ENCODE peak calls at places on chromosomes 5 and 9, in nine cellular contexts. One of them, this sample, is unnamed. For H3K9me3, the result is how much of the 10 kb centered on the place peaks cover.

GRCh38 chr5:173812811-173813550 is 75.2 kb upstream of the CPEB4 start:
- DNase-seq in A673: no peak
- DNase-seq in heart right ventricle: no peak
- DNase-seq in H9: no peak
- DNase-seq in tibial nerve: no peak
- DNase-seq in HCT116: no peak
- DNase-seq in AG04450: no peak
- DNase-seq in body of pancreas: no peak
- DNase-seq in stomach: no peak
- DNase-seq in this sample: no peak

GRCh38 chr5:9388941-9389674 is 156.8 kb downstream of the SEMA5A start:
- DNase-seq in AG04450: no peak
- DNase-seq in HCT116: no peak
- DNase-seq in stomach: no peak
- DNase-seq in body of pancreas: no peak
- DNase-seq in A673: no peak
- DNase-seq in heart right ventricle: no peak
- DNase-seq in tibial nerve: no peak
- DNase-seq in H9: no peak
- DNase-seq in this sample: no peak

GRCh38 chr9:86328153-86328552 is 26.1 kb downstream of the TUT7 start:
- DNase-seq in A673: no peak
- DNase-seq in stomach: no peak
- DNase-seq in H9: peak
- DNase-seq in tibial nerve: no peak
- DNase-seq in HCT116: no peak
- DNase-seq in AG04450: no peak
- DNase-seq in body of pancreas: no peak
- DNase-seq in heart right ventricle: no peak
- DNase-seq in this sample: no peak

GRCh38 chr5:125222597-125223240 is 476.3 kb upstream of the ZNF608 start:
- DNase-seq in AG04450: no peak
- DNase-seq in tibial nerve: no peak
- DNase-seq in H9: no peak
- DNase-seq in A673: no peak
- DNase-seq in stomach: no peak
- DNase-seq in heart right ventricle: no peak
- DNase-seq in body of pancreas: no peak
- DNase-seq in HCT116: no peak
- DNase-seq in this sample: no peak

GRCh38 chr9:134152022-134152448 is 12.3 kb downstream of the RNU6ATAC start:
- DNase-seq in H9: no peak
- DNase-seq in tibial nerve: no peak
- DNase-seq in heart right ventricle: no peak
- DNase-seq in A673: no peak
- DNase-seq in AG04450: no peak
- DNase-seq in body of pancreas: no peak
- DNase-seq in HCT116: no peak
- DNase-seq in stomach: no peak
- DNase-seq in this sample: no peak

GRCh38 chr5:16726538-16726946 is 109.7 kb upstream of the RETREG1 start:
- DNase-seq in HCT116: no peak
- DNase-seq in body of pancreas: no peak
- DNase-seq in stomach: no peak
- DNase-seq in AG04450: no peak
- DNase-seq in tibial nerve: no peak
- DNase-seq in heart right ventricle: no peak
- DNase-seq in H9: no peak
- DNase-seq in A673: peak
- DNase-seq in this sample: no peak

GRCh38 chr5:116766470-116766947 is 191.9 kb upstream of the SEMA6A start:
- DNase-seq in H9: no peak
- DNase-seq in A673: peak
- DNase-seq in AG04450: no peak
- DNase-seq in stomach: no peak
- DNase-seq in tibial nerve: no peak
- DNase-seq in body of pancreas: peak
- DNase-seq in HCT116: peak
- DNase-seq in heart right ventricle: no peak
- DNase-seq in this sample: no peak

GRCh38 chr5:171757853-171758535 is 27.6 kb upstream of the SMIM23 start:
- DNase-seq in stomach: no peak
- DNase-seq in tibial nerve: no peak
- DNase-seq in AG04450: peak
- DNase-seq in body of pancreas: no peak
- DNase-seq in A673: no peak
- DNase-seq in HCT116: peak
- DNase-seq in H9: no peak
- DNase-seq in heart right ventricle: no peak
- DNase-seq in this sample: no peak

GRCh38 chr5:34818717-34819116 is 20.2 kb upstream of the TTC23L start:
- DNase-seq in stomach: no peak
- DNase-seq in AG04450: no peak
- DNase-seq in tibial nerve: no peak
- DNase-seq in heart right ventricle: no peak
- DNase-seq in body of pancreas: no peak
- DNase-seq in A673: no peak
- DNase-seq in H9: no peak
- DNase-seq in HCT116: no peak
- DNase-seq in this sample: no peak

GRCh38 chr9:1267141-1267570 is 217.0 kb downstream of the DMRT2 start:
- DNase-seq in stomach: no peak
- DNase-seq in H9: no peak
- DNase-seq in HCT116: no peak
- DNase-seq in A673: no peak
- DNase-seq in heart right ventricle: no peak
- DNase-seq in AG04450: no peak
- DNase-seq in tibial nerve: no peak
- DNase-seq in body of pancreas: no peak
- DNase-seq in this sample: no peak

GRCh38 chr9:122256206-122256605 is 8.4 kb downstream of the RBM18 start:
- DNase-seq in heart right ventricle: no peak
- DNase-seq in HCT116: no peak
- DNase-seq in A673: no peak
- DNase-seq in AG04450: no peak
- DNase-seq in tibial nerve: no peak
- DNase-seq in stomach: no peak
- DNase-seq in body of pancreas: no peak
- DNase-seq in H9: no peak
- DNase-seq in this sample: no peak

GRCh38 chr5:177410575-177410974 is 1.2 kb upstream of the F12 start:
- DNase-seq in tibial nerve: no peak
- DNase-seq in H9: no peak
- DNase-seq in HCT116: no peak
- DNase-seq in heart right ventricle: no peak
- DNase-seq in AG04450: no peak
- DNase-seq in stomach: no peak
- DNase-seq in body of pancreas: no peak
- DNase-seq in A673: no peak
- DNase-seq in this sample: no peak

GRCh38 chr5:142013734-142014495 is 1.1 kb upstream of the GNPDA1 start:
- DNase-seq in H9: no peak
- DNase-seq in HCT116: no peak
- DNase-seq in stomach: no peak
- DNase-seq in heart right ventricle: peak
- DNase-seq in AG04450: no peak
- DNase-seq in A673: no peak
- DNase-seq in body of pancreas: peak
- DNase-seq in tibial nerve: peak
- DNase-seq in this sample: peak

GRCh38 chr5:142014911-142015584 is 2.2 kb upstream of the GNPDA1 start:
- DNase-seq in heart right ventricle: no peak
- DNase-seq in body of pancreas: peak
- DNase-seq in tibial nerve: peak
- DNase-seq in HCT116: peak
- DNase-seq in A673: peak
- DNase-seq in H9: no peak
- DNase-seq in AG04450: no peak
- DNase-seq in stomach: no peak
- DNase-seq in this sample: no peak

GRCh38 chr5:142015781-142016533 is 3.1 kb upstream of the GNPDA1 start:
- DNase-seq in H9: no peak
- DNase-seq in HCT116: no peak
- DNase-seq in tibial nerve: no peak
- DNase-seq in heart right ventricle: no peak
- DNase-seq in stomach: no peak
- DNase-seq in body of pancreas: peak
- DNase-seq in A673: peak
- DNase-seq in AG04450: no peak
- DNase-seq in this sample: no peak

GRCh38 chr5:142017832-142018427 is 5.1 kb upstream of the GNPDA1 start:
- DNase-seq in body of pancreas: no peak
- DNase-seq in A673: no peak
- DNase-seq in stomach: no peak
- DNase-seq in heart right ventricle: no peak
- DNase-seq in AG04450: no peak
- DNase-seq in tibial nerve: no peak
- DNase-seq in HCT116: no peak
- DNase-seq in H9: no peak
- DNase-seq in this sample: no peak

DNA sequence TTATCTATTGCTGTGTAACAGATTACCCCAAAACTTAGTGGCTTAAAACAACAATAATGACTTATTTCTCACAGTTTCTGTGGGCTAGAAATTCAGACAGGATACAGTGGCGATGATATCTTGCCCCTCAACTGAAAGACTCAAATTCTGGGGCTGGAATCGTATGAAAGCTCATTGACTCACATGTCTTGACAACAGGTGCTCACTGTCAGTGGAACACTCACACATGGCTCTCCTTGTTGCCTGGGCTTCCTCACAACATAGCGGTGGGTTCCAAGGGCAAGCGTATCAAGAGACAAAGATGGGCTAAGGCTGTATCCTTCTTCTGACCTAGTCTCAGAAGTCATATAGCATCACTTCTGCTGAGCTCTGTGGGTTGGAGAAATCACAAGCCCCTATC is 3.7 kb upstream of the GNPDA1 start:
- DNase-seq in A673: no peak
- DNase-seq in H9: no peak
- DNase-seq in AG04450: no peak
- DNase-seq in body of pancreas: no peak
- DNase-seq in tibial nerve: no peak
- DNase-seq in HCT116: no peak
- DNase-seq in heart right ventricle: no peak
- DNase-seq in stomach: no peak
- DNase-seq in this sample: no peak
- H3K9me3 ChIP-seq in A673: under half
- H3K9me3 ChIP-seq in H9: under half
- H3K9me3 ChIP-seq in AG04450: under half
- H3K9me3 ChIP-seq in body of pancreas: under half
- H3K9me3 ChIP-seq in tibial nerve: under half
- H3K9me3 ChIP-seq in HCT116: under half
- H3K9me3 ChIP-seq in heart right ventricle: under half
- H3K9me3 ChIP-seq in stomach: under half
- H3K9me3 ChIP-seq in this sample: under half

DNA sequence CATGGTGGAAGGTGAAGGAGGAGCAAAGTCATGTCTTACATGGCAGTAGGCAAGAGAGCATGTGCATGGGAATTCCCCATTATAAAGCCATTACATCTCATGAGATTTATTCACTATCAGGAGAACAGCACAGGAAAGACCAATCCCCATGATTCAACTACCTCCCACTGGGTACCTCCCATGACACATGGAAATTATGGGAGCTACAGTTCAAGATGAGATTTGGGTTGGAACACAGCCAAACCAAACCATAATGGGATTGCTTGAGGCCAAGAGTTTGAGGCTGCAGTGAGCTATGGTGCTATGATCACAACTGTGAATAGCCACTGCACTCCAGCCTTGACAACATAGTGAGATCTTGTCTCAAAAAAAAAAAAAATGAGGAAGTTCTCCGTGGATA is 581.8 kb downstream of the TAF11L14 start:
- DNase-seq in heart right ventricle: no peak
- DNase-seq in H9: no peak
- DNase-seq in A673: peak
- DNase-seq in AG04450: no peak
- DNase-seq in HCT116: no peak
- DNase-seq in tibial nerve: no peak
- DNase-seq in stomach: no peak
- DNase-seq in body of pancreas: no peak
- DNase-seq in this sample: no peak
- H3K9me3 ChIP-seq in heart right ventricle: under half
- H3K9me3 ChIP-seq in H9: under half
- H3K9me3 ChIP-seq in A673: under half
- H3K9me3 ChIP-seq in AG04450: under half
- H3K9me3 ChIP-seq in HCT116: under half
- H3K9me3 ChIP-seq in tibial nerve: under half
- H3K9me3 ChIP-seq in stomach: under half
- H3K9me3 ChIP-seq in body of pancreas: under half
- H3K9me3 ChIP-seq in this sample: under half

DNA sequence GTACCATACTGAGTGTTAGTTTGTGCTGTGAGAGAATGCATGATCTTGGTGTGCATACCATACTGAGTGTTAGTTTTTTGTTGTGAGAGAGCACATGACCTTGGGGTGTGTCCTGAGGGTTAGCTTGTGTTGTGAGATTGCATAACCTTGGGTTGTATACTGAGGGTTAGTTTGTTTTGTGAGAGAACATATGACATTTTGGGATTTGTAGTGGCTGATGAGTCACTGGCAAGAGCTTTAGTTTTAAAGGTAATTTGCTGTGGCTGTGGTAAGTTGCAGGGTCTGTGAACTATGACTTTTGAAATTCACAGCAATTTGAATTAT is 1068.3 kb upstream of the EDIL3 start:
- DNase-seq in HCT116: no peak
- DNase-seq in AG04450: no peak
- DNase-seq in H9: no peak
- DNase-seq in stomach: no peak
- DNase-seq in body of pancreas: no peak
- DNase-seq in tibial nerve: no peak
- DNase-seq in A673: no peak
- DNase-seq in heart right ventricle: no peak
- DNase-seq in this sample: no peak
- H3K9me3 ChIP-seq in HCT116: under half
- H3K9me3 ChIP-seq in AG04450: under half
- H3K9me3 ChIP-seq in H9: under half
- H3K9me3 ChIP-seq in stomach: under half
- H3K9me3 ChIP-seq in body of pancreas: under half
- H3K9me3 ChIP-seq in tibial nerve: under half
- H3K9me3 ChIP-seq in A673: under half
- H3K9me3 ChIP-seq in heart right ventricle: under half
- H3K9me3 ChIP-seq in this sample: under half

DNA sequence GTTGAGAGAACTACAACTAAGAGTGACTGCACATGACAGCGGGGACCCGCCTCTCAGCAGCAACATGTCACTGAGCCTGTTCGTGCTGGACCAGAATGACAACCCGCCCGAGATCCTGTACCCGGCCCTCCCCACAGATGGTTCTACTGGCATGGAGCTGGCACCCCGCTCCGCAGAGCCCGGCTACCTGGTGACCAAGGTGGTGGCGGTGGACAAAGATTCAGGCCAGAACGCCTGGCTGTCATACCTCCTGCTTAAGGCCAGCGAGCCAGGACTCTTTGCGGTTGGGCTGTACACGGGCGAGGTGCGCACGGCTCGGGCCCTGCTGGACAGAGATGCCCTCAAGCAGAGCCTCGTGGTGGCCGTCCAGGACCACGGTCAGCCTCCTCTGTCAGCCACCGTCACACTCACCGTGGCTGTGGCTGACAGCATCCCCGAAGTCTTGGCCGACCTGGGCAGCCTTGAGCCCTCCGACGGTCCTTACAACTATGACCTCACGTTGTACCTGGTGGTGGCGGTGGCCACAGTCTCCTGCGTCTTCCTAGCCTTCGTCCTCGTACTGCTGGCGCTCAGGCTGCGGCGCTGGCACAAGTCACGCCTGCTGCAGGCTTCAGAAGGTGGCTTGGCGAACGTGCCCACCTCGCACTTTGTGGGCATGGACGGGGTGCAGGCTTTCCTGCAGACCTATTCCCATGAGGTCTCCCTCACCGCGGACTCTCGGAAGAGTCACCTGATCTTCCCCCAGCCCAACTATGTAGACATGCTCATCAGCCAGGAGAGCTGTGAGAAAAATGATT is 2.1 kb downstream of the PCDHGA7 start:
- DNase-seq in AG04450: no peak
- DNase-seq in stomach: no peak
- DNase-seq in heart right ventricle: no peak
- DNase-seq in H9: no peak
- DNase-seq in A673: no peak
- DNase-seq in body of pancreas: no peak
- DNase-seq in tibial nerve: no peak
- DNase-seq in HCT116: no peak
- DNase-seq in this sample: no peak
- H3K9me3 ChIP-seq in AG04450: half or more
- H3K9me3 ChIP-seq in stomach: half or more
- H3K9me3 ChIP-seq in heart right ventricle: half or more
- H3K9me3 ChIP-seq in H9: under half
- H3K9me3 ChIP-seq in A673: half or more
- H3K9me3 ChIP-seq in body of pancreas: under half
- H3K9me3 ChIP-seq in tibial nerve: half or more
- H3K9me3 ChIP-seq in HCT116: under half
- H3K9me3 ChIP-seq in this sample: half or more